ENCODE peak calls at places on chromosome 22, in seven cellular contexts. L is right lobe of liver, H is A549, I is IMR-90, F is ovary, Z is adrenal gland, U is uterus. C is an unnamed sample.

GRCh38 chr22:17396531-17396930 is 27.3 kb downstream of the CECR2 start:
- DNase-seq in L (no peak), U (no peak), F (no peak), I (no peak), Z (no peak), H (no peak), C (no peak)

GRCh38 chr22:37896181-37896592 is 9.9 kb upstream of the MICALL1 start:
- DNase-seq in F (no peak), L (no peak), U (no peak), I (peak; percentile 33), Z (no peak), H (no peak), C (no peak)

GRCh38 chr22:40567106-40567505 is 69.4 kb downstream of the MRTFA start:
- DNase-seq in H (no peak), Z (no peak), F (no peak), U (no peak), L (no peak), I (peak; percentile 59), C (no peak)

GRCh38 chr22:23060612-23061400 is 9.5 kb upstream of the GNAZ start:
- DNase-seq in L (peak; percentile 31), F (no peak), H (no peak), I (no peak), Z (no peak), U (no peak), C (no peak)

GRCh38 chr22:45818130-45819085 is 146.8 kb downstream of the ATXN10 start:
- DNase-seq in U (no peak), L (peak; percentile 83), H (no peak), F (no peak), I (no peak), Z (peak; percentile 79), C (no peak)

GRCh38 chr22:22248878-22249277 is 4.3 kb downstream of the VPREB1 start:
- DNase-seq in I (no peak), Z (no peak), L (no peak), U (no peak), F (no peak), H (no peak), C (no peak)

GRCh38 chr22:39207141-39208012 is 37.4 kb downstream of the PDGFB start:
- DNase-seq in L (no peak), Z (no peak), I (peak; percentile 11), H (no peak), F (no peak), U (peak; percentile 5), C (peak; percentile 58)

GRCh38 chr22:17795143-17795542 is 20.9 kb upstream of the BID start:
- DNase-seq in H (no peak), F (no peak), I (no peak), L (no peak), U (no peak), Z (no peak), C (no peak)

GRCh38 chr22:44758354-44758969 is 6.1 kb downstream of the ARHGAP8 start:
- DNase-seq in Z (no peak), I (peak; percentile 74), U (no peak), H (no peak), F (no peak), L (no peak), C (no peak)

GRCh38 chr22:36378080-36378788 is 9.5 kb downstream of the MYH9 start:
- DNase-seq in I (no peak), H (no peak), F (no peak), Z (no peak), U (no peak), L (no peak), C (no peak)

GRCh38 chr22:17235861-17236260 is 16.6 kb upstream of the ADA2 start:
- DNase-seq in U (no peak), Z (no peak), F (no peak), H (no peak), L (no peak), I (no peak), C (no peak)

GRCh38 chr22:48404801-48405447 is 1422.7 kb downstream of the BRD1 start:
- DNase-seq in H (no peak), I (no peak), Z (no peak), F (no peak), U (no peak), L (peak; percentile 31), C (no peak)

GRCh38 chr22:33986954-33987353 is 66.7 kb upstream of the LARGE1 start:
- DNase-seq in L (no peak), Z (no peak), U (no peak), I (no peak), H (no peak), F (no peak), C (no peak)

GRCh38 chr22:28410050-28410816 is 269.4 kb downstream of the TTC28 start:
- DNase-seq in Z (no peak), I (peak; percentile 71), U (no peak), H (no peak), L (no peak), F (no peak), C (no peak)

GRCh38 chr22:37484115-37485005 is 1.8 kb downstream of the MFNG start:
- DNase-seq in I (no peak), L (peak; percentile 79), H (no peak), U (peak; percentile 61), Z (peak; percentile 66), F (no peak), C (peak; percentile 83)

GRCh38 chr22:27715078-27715477 is 86.5 kb downstream of the MN1 start:
- DNase-seq in Z (no peak), U (no peak), F (no peak), H (no peak), L (no peak), I (no peak), C (no peak)

GRCh38 chr22:37336474-37337028 is 54.2 kb downstream of the CYTH4 start:
- DNase-seq in F (no peak), I (no peak), L (no peak), Z (no peak), U (no peak), H (no peak), C (no peak)

GRCh38 chr22:17945851-17946690 is 78.3 kb downstream of the MICAL3 start:
- DNase-seq in F (no peak), Z (no peak), I (no peak), U (no peak), L (no peak), H (no peak), C (peak; percentile 54)

DNA sequence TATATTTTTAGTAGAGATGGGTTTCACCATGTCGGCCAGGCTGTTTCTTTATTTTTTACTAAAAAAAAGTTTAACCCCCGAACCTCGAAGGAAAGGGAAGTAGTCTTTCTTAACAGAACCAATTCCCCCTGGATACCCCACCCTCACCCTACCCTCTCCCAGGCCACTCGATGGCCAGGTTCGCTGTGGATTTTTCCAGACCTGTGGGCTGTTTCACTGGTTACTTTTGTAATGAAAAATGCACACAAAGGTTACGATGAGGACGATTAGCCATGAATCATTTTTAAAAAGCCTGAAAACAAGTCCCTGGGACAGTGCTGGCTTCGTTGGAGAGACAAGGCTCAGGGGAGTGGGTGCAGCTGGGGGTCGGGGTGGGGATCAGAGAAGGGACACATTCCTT is 2.6 kb downstream of the TSPO start:
- DNase-seq in Z (no peak), I (no peak), U (no peak), F (no peak), H (no peak), L (no peak), C (no peak)
- H3K4me3 ChIP-seq in Z (no peak overlapping the region), I (no peak overlapping the region), U (no peak overlapping the region), F (no peak overlapping the region), H (no peak overlapping the region), L (no peak overlapping the region), C (no peak overlapping the region)

GRCh38 chr22:24982301-24983056 is 30.0 kb downstream of the KIAA1671 start:
- DNase-seq in Z (peak; percentile 52), I (no peak), L (no peak), U (no peak), F (no peak), H (no peak), C (no peak)
- H3K27ac ChIP-seq in Z (peak overlapping the region; percentile 47), I (no peak overlapping the region), L (peak overlapping the region; percentile 15), U (peak overlapping the region; percentile 56), F (no peak overlapping the region), H (no peak overlapping the region), C (no peak overlapping the region)

DNA sequence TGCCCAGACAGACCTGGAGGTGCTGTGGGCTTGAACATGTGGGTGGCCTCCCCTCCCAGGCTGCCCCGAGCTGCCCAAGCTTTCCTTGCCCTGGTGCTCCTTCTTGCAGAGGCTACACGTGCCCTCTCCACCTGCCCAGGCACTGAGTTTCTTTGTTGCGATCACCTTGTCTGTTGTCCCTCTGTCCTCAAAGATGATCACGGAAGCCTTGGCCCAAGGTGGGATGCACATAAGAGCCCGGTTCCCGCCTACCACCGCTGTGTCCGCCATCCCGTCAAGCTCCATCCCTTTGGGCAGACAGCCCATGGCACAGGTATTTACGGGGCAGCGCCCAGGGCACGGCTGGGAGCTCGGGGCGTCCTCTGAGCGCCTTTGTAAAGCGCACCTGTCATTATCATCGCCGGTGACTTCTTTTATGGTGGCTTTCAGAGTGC is 67.5 kb downstream of the MED15 start:
- DNase-seq in L (no peak), Z (no peak), F (no peak), U (no peak), I (no peak), H (no peak), C (no peak)
- TF ChIP-seq POLR2A in L (no peak), Z (no peak), F (no peak), U (no peak), I (no peak), H (no peak), C (no peak)

GRCh38 chr22:50267591-50268390 is 2.4 kb downstream of the MAPK11 start:
- DNase-seq in F (peak; percentile 77), L (peak; percentile 78), I (peak; percentile 38), H (no peak), U (peak; percentile 70), Z (peak; percentile 75), C (peak; percentile 82)

GRCh38 chr22:50269573-50270301 is 443 bp downstream of the MAPK11 start:
- DNase-seq in I (peak; percentile 31), L (no peak), F (peak; percentile 48), H (no peak), U (peak; percentile 60), Z (no peak), C (no peak)

GRCh38 chr22:50266994-50267393 is 3.2 kb downstream of the MAPK11 start:
- DNase-seq in I (no peak), U (no peak), Z (no peak), F (no peak), L (no peak), H (no peak), C (no peak)

GRCh38 chr22:50270302-50271010 is at the start of gene MAPK11:
- DNase-seq in I (peak; percentile 61), U (peak; percentile 59), Z (peak; percentile 74), L (peak; percentile 79), F (peak; percentile 54), H (no peak), C (no peak)

GRCh38 chr22:50268655-50269113 is 1.5 kb downstream of the MAPK11 start:
- DNase-seq in L (peak; percentile 85), Z (no peak), F (peak; percentile 66), H (no peak), U (no peak), I (no peak), C (no peak)
- H3K4me3 ChIP-seq in L (no peak overlapping the region), Z (no peak overlapping the region), F (no peak overlapping the region), H (no peak overlapping the region), U (no peak overlapping the region), I (no peak overlapping the region), C (no peak overlapping the region)

C was measured in sigmoid colon.